ENCODE peak calls at places on chromosome 18, in six cellular contexts. O is right lobe of liver; I is MV-4-11; Y is HS-27A; U is activated naive CD8-positive, alpha-beta T cell treated with anti-CD3 and anti-CD28 coated beads, Interleukin-2, amount 10 ng/mL, durations not matched to agents 7 days and 5 days; F is stimulated activated CD4-positive, alpha-beta T cell treated with anti-CD3 and anti-CD28 coated beads, Interleukin-1b, Interleukin-23, amount 100 ng/mL, for 4 hours. N is an unnamed sample.

GRCh38 chr18:56615738-56616520 is 22.5 kb downstream of the TXNL1 start:
- DNase-seq in O (no peak), I (no peak), Y (no peak), U (no peak), F (no peak), N (no peak)

GRCh38 chr18:53909668-53910067 is 314.8 kb downstream of the MBD2 start:
- DNase-seq in O (no peak), I (peak), Y (peak), U (no peak), F (no peak), N (no peak)

GRCh38 chr18:49020621-49021021 is 69.9 kb upstream of the SMAD7 start:
- DNase-seq in O (no peak), I (no peak), Y (no peak), U (no peak), F (no peak), N (no peak)

GRCh38 chr18:59902180-59902992 is 2.6 kb downstream of the PMAIP1 start:
- DNase-seq in O (no peak), I (peak), Y (no peak), U (no peak), F (no peak), N (no peak)

GRCh38 chr18:55433688-55434087 is 154.3 kb downstream of the TCF4 start:
- DNase-seq in O (no peak), I (no peak), Y (no peak), U (no peak), F (no peak), N (no peak)

GRCh38 chr18:40995529-40995928 is 959.5 kb upstream of the PIK3C3 start:
- DNase-seq in O (no peak), I (no peak), Y (no peak), U (no peak), F (no peak), N (no peak)

GRCh38 chr18:62486290-62486964 is 36.4 kb upstream of the ZCCHC2 start:
- DNase-seq in O (no peak), I (no peak), Y (no peak), U (no peak), F (no peak), N (peak)

GRCh38 chr18:37309059-37309458 is 256.5 kb downstream of the CELF4 start:
- DNase-seq in O (no peak), I (no peak), Y (no peak), U (no peak), F (no peak), N (no peak)

GRCh38 chr18:52716926-52717325 is 376.9 kb downstream of the DCC start:
- DNase-seq in O (no peak), I (no peak), Y (no peak), U (no peak), F (no peak), N (no peak)

GRCh38 chr18:65592419-65592818 is 158.4 kb upstream of the CDH7 start:
- DNase-seq in O (no peak), I (no peak), Y (no peak), U (no peak), F (no peak), N (no peak)

GRCh38 chr18:31684279-31685096 is at the start of gene B4GALT6:
- DNase-seq in O (peak), I (no peak), Y (no peak), U (no peak), F (no peak), N (no peak)

GRCh38 chr18:55069497-55069896 is 110.2 kb upstream of the CCDC68 start:
- DNase-seq in O (no peak), I (peak), Y (no peak), U (no peak), F (no peak), N (no peak)

GRCh38 chr18:61861372-61861771 is 31.4 kb downstream of the RNF152 start:
- DNase-seq in O (no peak), I (no peak), Y (no peak), U (no peak), F (no peak), N (no peak)

GRCh38 chr18:8348051-8348450 is 261.2 kb upstream of the RAB12 start:
- DNase-seq in O (no peak), I (no peak), Y (no peak), U (no peak), F (no peak), N (no peak)

GRCh38 chr18:58025733-58026132 is 18.3 kb upstream of the NEDD4L start:
- DNase-seq in O (no peak), I (no peak), Y (no peak), U (no peak), F (no peak), N (no peak)

GRCh38 chr18:63970803-63971191 is 916 bp downstream of the SERPINB8 start:
- DNase-seq in O (peak), I (no peak), Y (no peak), U (no peak), F (no peak), N (no peak)

GRCh38 chr18:36595046-36595817 is 233.6 kb downstream of the TPGS2 start:
- DNase-seq in O (no peak), I (no peak), Y (no peak), U (no peak), F (no peak), N (no peak)

GRCh38 chr18:23924813-23925212 is 89.7 kb upstream of the TTC39C start:
- DNase-seq in O (no peak), I (no peak), Y (peak), U (no peak), F (no peak), N (no peak)

GRCh38 chr18:63440219-63440618 is 17.9 kb upstream of the VPS4B start:
- DNase-seq in O (no peak), I (no peak), Y (no peak), U (no peak), F (no peak), N (no peak)

GRCh38 chr18:6728809-6729246 is 688 bp upstream of the ARHGAP28 start:
- DNase-seq in O (no peak), I (no peak), Y (no peak), U (no peak), F (no peak), N (no peak)

GRCh38 chr18:60059216-60059615 is 159.4 kb downstream of the PMAIP1 start:
- DNase-seq in O (no peak), I (no peak), Y (no peak), U (no peak), F (no peak), N (no peak)

N was measured in stimulated activated CD8-positive, alpha-beta memory T cell treated with anti-CD3 and anti-CD28 coated beads, Interleukin-7, amount 100 ng/mL, for 4 hours.